ENCODE peak calls at places on chromosomes 1 and 21, in nine cellular contexts. T is breast epithelium, W is IMR-90, M is tibial nerve, O is stomach, E is right lobe of liver, S is ovary, I is heart left ventricle, D is prostate gland. V is an unnamed sample.

GRCh38 chr21:43880111-43880985 is 15.3 kb downstream of the AGPAT3 start:
- DNase-seq in D (peak; percentile 90), M (no peak), O (peak; percentile 57), W (peak; percentile 18), S (peak; percentile 31), T (no peak), E (no peak), I (no peak), V (no peak)

GRCh38 chr1:28258628-28259251 is 578 bp upstream of the SESN2 start:
- DNase-seq in T (no peak), D (no peak), I (no peak), O (no peak), S (no peak), E (no peak), W (no peak), M (no peak), V (no peak)

GRCh38 chr1:227942716-227943261 is 4.9 kb downstream of the WNT9A start:
- DNase-seq in T (peak; percentile 40), I (no peak), M (no peak), S (no peak), W (no peak), D (no peak), E (peak; percentile 47), O (peak; percentile 23), V (no peak)

GRCh38 chr1:246254854-246255253 is 252.2 kb downstream of the SMYD3 start:
- DNase-seq in D (no peak), E (no peak), M (no peak), T (no peak), I (no peak), O (no peak), S (no peak), W (no peak), V (no peak)

GRCh38 chr1:177984761-177985160 is 14.9 kb upstream of the SEC16B start:
- DNase-seq in D (no peak), W (no peak), I (no peak), O (no peak), S (no peak), E (no peak), M (no peak), T (no peak), V (no peak)

GRCh38 chr1:167715653-167716302 is 6.0 kb upstream of the MPZL1 start:
- DNase-seq in T (no peak), M (no peak), O (no peak), I (no peak), E (no peak), D (no peak), W (peak; percentile 10), S (no peak), V (no peak)

GRCh38 chr21:38525454-38525853 is 27.2 kb upstream of the ERG start:
- DNase-seq in D (no peak), E (no peak), I (no peak), W (no peak), O (no peak), M (no peak), T (no peak), S (no peak), V (no peak)

GRCh38 chr1:54987830-54988705 is 7.6 kb downstream of the TMEM61 start:
- DNase-seq in S (no peak), E (no peak), I (no peak), M (no peak), O (no peak), T (no peak), D (no peak), W (peak; percentile 69), V (no peak)

GRCh38 chr1:111471012-111471411 is 2.8 kb upstream of the C1orf162 start:
- DNase-seq in O (peak; percentile 50), E (no peak), W (no peak), S (no peak), D (no peak), I (no peak), M (no peak), T (no peak), V (no peak)

GRCh38 chr1:67791686-67792475 is 41.4 kb downstream of the GNG12 start:
- DNase-seq in S (no peak), E (no peak), O (no peak), D (no peak), W (peak; percentile 93), I (no peak), T (no peak), M (peak; percentile 27), V (no peak)

GRCh38 chr1:107531065-107531908 is 390.4 kb downstream of the NTNG1 start:
- DNase-seq in O (no peak), T (no peak), D (no peak), I (no peak), W (no peak), S (no peak), M (no peak), E (no peak), V (no peak)

GRCh38 chr1:70353641-70354331 is 736 bp downstream of the ANKRD13C start:
- DNase-seq in E (peak; percentile 65), D (no peak), M (no peak), I (peak; percentile 70), W (peak; percentile 74), S (no peak), O (no peak), T (no peak), V (no peak)

GRCh38 chr1:187481581-187482148 is 652.9 kb downstream of the PLA2G4A start:
- DNase-seq in W (no peak), S (no peak), I (no peak), O (no peak), E (no peak), T (no peak), D (no peak), M (no peak), V (no peak)

GRCh38 chr1:221834698-221835538 is 93.0 kb upstream of the DUSP10 start:
- DNase-seq in M (no peak), D (no peak), I (no peak), O (no peak), T (no peak), W (no peak), S (no peak), E (no peak), V (no peak)

GRCh38 chr1:224447251-224447650 is 12.7 kb upstream of the WDR26 start:
- DNase-seq in S (peak; percentile 45), I (no peak), M (peak; percentile 48), T (no peak), E (no peak), W (peak; percentile 69), O (no peak), D (no peak), V (peak; percentile 92)

GRCh38 chr1:84653130-84653680 is 37.1 kb downstream of the SSX2IP start:
- DNase-seq in W (peak; percentile 59), M (no peak), D (no peak), O (no peak), I (no peak), E (no peak), T (no peak), S (no peak), V (no peak)

GRCh38 chr1:92900539-92900938 is 60.7 kb downstream of the DIPK1A start:
- DNase-seq in W (no peak), I (no peak), T (no peak), M (no peak), O (no peak), E (no peak), S (no peak), D (no peak), V (no peak)
- TF ChIP-seq CTCF in W (no peak), I (no peak), T (no peak), M (no peak), O (no peak), E (no peak), S (no peak), D (no peak), V (no peak)

DNA sequence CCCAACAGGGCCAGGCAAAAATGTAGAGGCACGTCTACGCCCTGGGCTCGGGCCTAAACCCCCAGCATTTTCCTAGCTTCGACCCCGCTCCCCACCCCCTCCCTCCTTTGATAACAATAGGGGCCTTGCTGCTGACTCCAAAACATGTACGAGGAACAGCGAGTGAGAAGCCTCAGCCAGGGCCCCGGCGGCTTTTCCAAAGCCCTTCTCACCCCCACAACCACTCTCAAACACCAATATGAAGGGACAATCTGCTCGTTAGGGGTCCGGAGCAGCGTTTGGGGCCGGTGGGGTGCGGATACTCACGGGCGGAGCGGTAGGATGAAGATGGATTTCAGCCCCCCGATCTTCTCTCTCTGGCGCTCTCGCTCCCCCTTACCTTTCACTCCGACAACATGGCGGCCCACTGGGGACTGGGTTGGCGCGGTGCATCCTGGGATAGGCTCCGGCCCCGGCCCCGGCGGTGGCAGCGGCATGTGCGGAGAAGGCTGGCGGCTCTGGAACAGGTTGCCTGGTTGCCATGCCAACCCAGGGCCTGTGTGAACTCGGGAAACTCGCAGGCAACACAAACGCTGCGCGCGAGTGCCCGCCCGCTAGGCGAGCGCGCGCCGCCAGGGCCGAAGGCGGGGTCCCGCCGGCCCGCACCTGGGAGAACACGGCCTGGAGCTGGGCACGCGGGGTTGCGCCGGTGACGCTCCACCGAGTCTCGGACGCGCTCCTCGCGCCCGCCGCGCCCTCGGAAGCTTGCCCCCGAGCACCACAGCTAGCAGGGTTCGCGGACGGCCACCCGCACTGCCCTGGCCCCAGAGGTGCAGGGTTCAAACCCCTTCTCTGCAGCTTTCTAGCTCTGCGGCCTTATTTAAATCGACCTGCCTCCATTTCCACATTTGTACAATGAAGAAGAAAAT is at the start of gene PUM1:
- DNase-seq in E (peak; percentile 100), D (peak; percentile 99), T (peak; percentile 99), S (peak; percentile 98), M (peak; percentile 95), W (peak; percentile 96), O (peak; percentile 100), I (peak; percentile 99), V (peak; percentile 99)
- TF ChIP-seq POLR2A in E (peak; percentile 76), D (peak; percentile 89), T (peak; percentile 86), S (peak; percentile 78), M (peak; percentile 83), W (peak; percentile 95), O (peak; percentile 15), I (no peak), V (no peak)

GRCh38 chr1:156495401-156496140 is 5.0 kb downstream of the MEF2D start:
- DNase-seq in M (no peak), S (peak; percentile 69), E (peak; percentile 90), D (no peak), O (peak; percentile 75), I (peak; percentile 81), W (no peak), T (no peak), V (no peak)
- H3K4me3 ChIP-seq in M (no peak overlapping the region), S (peak overlapping the region; percentile 19), E (no peak overlapping the region), D (no peak overlapping the region), O (peak overlapping the region; percentile 82), I (peak overlapping the region; percentile 100), W (no peak overlapping the region), T (peak overlapping the region; percentile 90), V (no peak overlapping the region)

GRCh38 chr1:81729818-81730217 is 70.9 kb upstream of the ADGRL2 start:
- DNase-seq in D (no peak), I (no peak), S (no peak), W (no peak), M (no peak), T (no peak), O (no peak), E (no peak), V (no peak)

GRCh38 chr1:81730881-81731280 is 69.9 kb upstream of the ADGRL2 start:
- DNase-seq in T (no peak), E (no peak), M (no peak), D (no peak), O (no peak), W (no peak), S (no peak), I (no peak), V (no peak)

GRCh38 chr1:81729239-81729638 is 71.5 kb upstream of the ADGRL2 start:
- DNase-seq in W (no peak), D (no peak), T (no peak), O (no peak), E (no peak), I (no peak), S (no peak), M (no peak), V (no peak)

GRCh38 chr1:81733465-81733864 is 67.3 kb upstream of the ADGRL2 start:
- DNase-seq in S (no peak), D (no peak), O (no peak), E (no peak), M (no peak), I (no peak), T (no peak), W (no peak), V (no peak)

GRCh38 chr1:81731989-81732388 is 68.7 kb upstream of the ADGRL2 start:
- DNase-seq in O (no peak), S (no peak), M (no peak), I (no peak), T (no peak), D (no peak), E (no peak), W (no peak), V (no peak)
- TF ChIP-seq CTCF in O (no peak), S (no peak), M (no peak), I (no peak), T (no peak), D (no peak), E (no peak), W (no peak), V (no peak)